ENCODE peak calls at places on chromosomes 7 and 10, in six cellular contexts. One of them, this sample, is unnamed.

GRCh38 chr10:34862892-34863291 is 47.8 kb upstream of the PARD3 start:
- DNase-seq in A549: peak; percentile 42
- DNase-seq in T-cell: no peak
- DNase-seq in M059J: no peak
- DNase-seq in neural progenitor cell: no peak
- DNase-seq in fibroblast of gingiva: no peak
- DNase-seq in this sample: no peak

GRCh38 chr7:148972360-148972759 is 55.9 kb downstream of the PDIA4 start:
- DNase-seq in A549: no peak
- DNase-seq in T-cell: no peak
- DNase-seq in M059J: no peak
- DNase-seq in neural progenitor cell: no peak
- DNase-seq in fibroblast of gingiva: no peak
- DNase-seq in this sample: no peak

GRCh38 chr7:113652501-113652900 is 266.3 kb downstream of the PPP1R3A start:
- DNase-seq in A549: no peak
- DNase-seq in T-cell: no peak
- DNase-seq in M059J: peak; percentile 73
- DNase-seq in neural progenitor cell: no peak
- DNase-seq in fibroblast of gingiva: no peak
- DNase-seq in this sample: no peak

GRCh38 chr10:48390933-48391845 is 84.7 kb downstream of the MAPK8 start:
- DNase-seq in A549: no peak
- DNase-seq in T-cell: no peak
- DNase-seq in M059J: peak; percentile 75
- DNase-seq in neural progenitor cell: no peak
- DNase-seq in fibroblast of gingiva: no peak
- DNase-seq in this sample: no peak

GRCh38 chr10:73553316-73553715 is 37.8 kb downstream of the USP54 start:
- DNase-seq in A549: no peak
- DNase-seq in T-cell: no peak
- DNase-seq in M059J: no peak
- DNase-seq in neural progenitor cell: peak; percentile 82
- DNase-seq in fibroblast of gingiva: no peak
- DNase-seq in this sample: no peak

GRCh38 chr7:29100857-29101256 is 45.5 kb downstream of the CPVL start:
- DNase-seq in A549: no peak
- DNase-seq in T-cell: no peak
- DNase-seq in M059J: no peak
- DNase-seq in neural progenitor cell: no peak
- DNase-seq in fibroblast of gingiva: no peak
- DNase-seq in this sample: no peak

GRCh38 chr7:114243019-114243507 is 171.6 kb upstream of the FOXP2 start:
- DNase-seq in A549: no peak
- DNase-seq in T-cell: no peak
- DNase-seq in M059J: peak; percentile 1
- DNase-seq in neural progenitor cell: no peak
- DNase-seq in fibroblast of gingiva: no peak
- DNase-seq in this sample: no peak

GRCh38 chr7:133052357-133052756 is 29.5 kb downstream of the CHCHD3 start:
- DNase-seq in A549: no peak
- DNase-seq in T-cell: no peak
- DNase-seq in M059J: peak; percentile 73
- DNase-seq in neural progenitor cell: no peak
- DNase-seq in fibroblast of gingiva: peak; percentile 28
- DNase-seq in this sample: no peak

GRCh38 chr7:147981072-147981813 is 609.3 kb upstream of the C7orf33 start:
- DNase-seq in A549: no peak
- DNase-seq in T-cell: no peak
- DNase-seq in M059J: no peak
- DNase-seq in neural progenitor cell: no peak
- DNase-seq in fibroblast of gingiva: no peak
- DNase-seq in this sample: no peak

GRCh38 chr7:43311694-43312093 is 199.2 kb downstream of the HECW1 start:
- DNase-seq in A549: no peak
- DNase-seq in T-cell: no peak
- DNase-seq in M059J: no peak
- DNase-seq in neural progenitor cell: no peak
- DNase-seq in fibroblast of gingiva: no peak
- DNase-seq in this sample: no peak

GRCh38 chr7:114086906-114087651 is 168.3 kb upstream of the PPP1R3A start:
- DNase-seq in A549: no peak
- DNase-seq in T-cell: no peak
- DNase-seq in M059J: peak; percentile 1
- DNase-seq in neural progenitor cell: peak; percentile 41
- DNase-seq in fibroblast of gingiva: peak; percentile 62
- DNase-seq in this sample: no peak

GRCh38 chr7:128352138-128352537 is 8.4 kb upstream of the RBM28 start:
- DNase-seq in A549: peak; percentile 22
- DNase-seq in T-cell: no peak
- DNase-seq in M059J: peak; percentile 52
- DNase-seq in neural progenitor cell: peak; percentile 81
- DNase-seq in fibroblast of gingiva: peak; percentile 21
- DNase-seq in this sample: no peak

GRCh38 chr7:36732806-36733205 is 8.5 kb upstream of the AOAH start:
- DNase-seq in A549: no peak
- DNase-seq in T-cell: no peak
- DNase-seq in M059J: peak; percentile 52
- DNase-seq in neural progenitor cell: no peak
- DNase-seq in fibroblast of gingiva: no peak
- DNase-seq in this sample: no peak

GRCh38 chr7:38318803-38319416 is 45.5 kb upstream of the TARP start:
- DNase-seq in A549: peak; percentile 79
- DNase-seq in T-cell: no peak
- DNase-seq in M059J: peak; percentile 86
- DNase-seq in neural progenitor cell: peak; percentile 75
- DNase-seq in fibroblast of gingiva: peak; percentile 66
- DNase-seq in this sample: peak; percentile 45

GRCh38 chr10:47278152-47278473 is 21.9 kb upstream of the GDF10 start:
- DNase-seq in A549: no peak
- DNase-seq in T-cell: no peak
- DNase-seq in M059J: no peak
- DNase-seq in neural progenitor cell: no peak
- DNase-seq in fibroblast of gingiva: no peak
- DNase-seq in this sample: no peak

GRCh38 chr10:15791816-15792524 is 68.3 kb downstream of the MINDY3 start:
- DNase-seq in A549: no peak
- DNase-seq in T-cell: no peak
- DNase-seq in M059J: peak; percentile 24
- DNase-seq in neural progenitor cell: no peak
- DNase-seq in fibroblast of gingiva: peak; percentile 44
- DNase-seq in this sample: no peak

GRCh38 chr10:95793401-95794045 is 37.6 kb downstream of the ENTPD1 start:
- DNase-seq in A549: no peak
- DNase-seq in T-cell: no peak
- DNase-seq in M059J: no peak
- DNase-seq in neural progenitor cell: no peak
- DNase-seq in fibroblast of gingiva: no peak
- DNase-seq in this sample: no peak

This sample was measured in germinal center.